ENCODE peak calls at places on chromosome 12, in six cellular contexts. One of them, this sample, is unnamed.

GRCh38 chr12:21451529-21451928 is 14.1 kb downstream of the PYROXD1 start:
- DNase-seq in brain pericyte: no peak
- DNase-seq in RPMI7951: no peak
- DNase-seq in activated CD8-positive, alpha-beta memory T cell treated with anti-CD3 and anti-CD28 coated beads for 48 hours: no peak
- DNase-seq in germinal center: no peak
- DNase-seq in NCI-H1092 treated with DMSO at 0.1 percent for 48 hours: no peak
- DNase-seq in this sample: no peak

GRCh38 chr12:65787056-65787855 is 37.0 kb upstream of the HMGA2 start:
- DNase-seq in brain pericyte: no peak
- DNase-seq in RPMI7951: no peak
- DNase-seq in germinal center: no peak
- DNase-seq in activated CD8-positive, alpha-beta memory T cell treated with anti-CD3 and anti-CD28 coated beads for 48 hours: no peak
- DNase-seq in NCI-H1092 treated with DMSO at 0.1 percent for 48 hours: no peak
- DNase-seq in this sample: no peak

GRCh38 chr12:53949631-53950440 is 4.9 kb upstream of the HOXC12 start:
- DNase-seq in brain pericyte: no peak
- DNase-seq in NCI-H1092 treated with DMSO at 0.1 percent for 48 hours: peak
- DNase-seq in RPMI7951: no peak
- DNase-seq in germinal center: no peak
- DNase-seq in activated CD8-positive, alpha-beta memory T cell treated with anti-CD3 and anti-CD28 coated beads for 48 hours: no peak
- DNase-seq in this sample: peak

GRCh38 chr12:19688489-19688888 is 249.2 kb downstream of the AEBP2 start:
- DNase-seq in brain pericyte: no peak
- DNase-seq in activated CD8-positive, alpha-beta memory T cell treated with anti-CD3 and anti-CD28 coated beads for 48 hours: no peak
- DNase-seq in RPMI7951: no peak
- DNase-seq in NCI-H1092 treated with DMSO at 0.1 percent for 48 hours: no peak
- DNase-seq in germinal center: no peak
- DNase-seq in this sample: no peak

GRCh38 chr12:52573306-52573705 is 337 bp downstream of the KRT74 start:
- DNase-seq in activated CD8-positive, alpha-beta memory T cell treated with anti-CD3 and anti-CD28 coated beads for 48 hours: no peak
- DNase-seq in brain pericyte: no peak
- DNase-seq in RPMI7951: no peak
- DNase-seq in NCI-H1092 treated with DMSO at 0.1 percent for 48 hours: no peak
- DNase-seq in germinal center: no peak
- DNase-seq in this sample: no peak

GRCh38 chr12:12070674-12071661 is at the start of gene BCL2L14:
- DNase-seq in NCI-H1092 treated with DMSO at 0.1 percent for 48 hours: no peak
- DNase-seq in RPMI7951: peak
- DNase-seq in brain pericyte: no peak
- DNase-seq in activated CD8-positive, alpha-beta memory T cell treated with anti-CD3 and anti-CD28 coated beads for 48 hours: no peak
- DNase-seq in germinal center: no peak
- DNase-seq in this sample: no peak

GRCh38 chr12:106767206-106767605 is 7.3 kb upstream of the RIC8B start:
- DNase-seq in germinal center: no peak
- DNase-seq in NCI-H1092 treated with DMSO at 0.1 percent for 48 hours: no peak
- DNase-seq in brain pericyte: no peak
- DNase-seq in activated CD8-positive, alpha-beta memory T cell treated with anti-CD3 and anti-CD28 coated beads for 48 hours: no peak
- DNase-seq in RPMI7951: no peak
- DNase-seq in this sample: no peak

GRCh38 chr12:132554857-132555630 is 55.3 kb downstream of the LRCOL1 start:
- DNase-seq in activated CD8-positive, alpha-beta memory T cell treated with anti-CD3 and anti-CD28 coated beads for 48 hours: no peak
- DNase-seq in germinal center: no peak
- DNase-seq in brain pericyte: no peak
- DNase-seq in RPMI7951: no peak
- DNase-seq in NCI-H1092 treated with DMSO at 0.1 percent for 48 hours: no peak
- DNase-seq in this sample: no peak

GRCh38 chr12:117213295-117213808 is 23.1 kb upstream of the FBXO21 start:
- DNase-seq in brain pericyte: no peak
- DNase-seq in activated CD8-positive, alpha-beta memory T cell treated with anti-CD3 and anti-CD28 coated beads for 48 hours: no peak
- DNase-seq in RPMI7951: no peak
- DNase-seq in germinal center: no peak
- DNase-seq in NCI-H1092 treated with DMSO at 0.1 percent for 48 hours: no peak
- DNase-seq in this sample: no peak